ENCODE peak calls at places on chromosomes 3 and 15, in four cellular contexts. One of them, this sample, is unnamed.

GRCh38 chr15:42493694-42494093 is 1.7 kb upstream of the SNAP23 start:
- DNase-seq in activated B cell treated with CpG ODN at 0.5 μM for 24 hours: no peak
- DNase-seq in stimulated activated naive CD8-positive, alpha-beta T cell treated with anti-CD3 and anti-CD28 coated beads, Interleukin-15, amount 100 ng/mL, for 72 hours: no peak
- DNase-seq in Calu3: no peak
- DNase-seq in this sample: no peak

GRCh38 chr3:9613349-9613748 is 36.0 kb upstream of the MTMR14 start:
- DNase-seq in Calu3: no peak
- DNase-seq in activated B cell treated with CpG ODN at 0.5 μM for 24 hours: no peak
- DNase-seq in stimulated activated naive CD8-positive, alpha-beta T cell treated with anti-CD3 and anti-CD28 coated beads, Interleukin-15, amount 100 ng/mL, for 72 hours: no peak
- DNase-seq in this sample: no peak

GRCh38 chr15:100261302-100262240 is 80.2 kb downstream of the ADAMTS17 start:
- DNase-seq in Calu3: no peak
- DNase-seq in activated B cell treated with CpG ODN at 0.5 μM for 24 hours: no peak
- DNase-seq in stimulated activated naive CD8-positive, alpha-beta T cell treated with anti-CD3 and anti-CD28 coated beads, Interleukin-15, amount 100 ng/mL, for 72 hours: no peak
- DNase-seq in this sample: peak; percentile 14

GRCh38 chr3:36597422-36597821 is 166.9 kb downstream of the DCLK3 start:
- DNase-seq in stimulated activated naive CD8-positive, alpha-beta T cell treated with anti-CD3 and anti-CD28 coated beads, Interleukin-15, amount 100 ng/mL, for 72 hours: no peak
- DNase-seq in activated B cell treated with CpG ODN at 0.5 μM for 24 hours: no peak
- DNase-seq in Calu3: no peak
- DNase-seq in this sample: no peak

GRCh38 chr15:31374986-31375385 is 48.4 kb downstream of the KLF13 start:
- DNase-seq in Calu3: no peak
- DNase-seq in stimulated activated naive CD8-positive, alpha-beta T cell treated with anti-CD3 and anti-CD28 coated beads, Interleukin-15, amount 100 ng/mL, for 72 hours: no peak
- DNase-seq in activated B cell treated with CpG ODN at 0.5 μM for 24 hours: no peak
- DNase-seq in this sample: no peak

GRCh38 chr15:95266481-95267061 is 1035.2 kb downstream of the MCTP2 start:
- DNase-seq in Calu3: no peak
- DNase-seq in activated B cell treated with CpG ODN at 0.5 μM for 24 hours: no peak
- DNase-seq in stimulated activated naive CD8-positive, alpha-beta T cell treated with anti-CD3 and anti-CD28 coated beads, Interleukin-15, amount 100 ng/mL, for 72 hours: no peak
- DNase-seq in this sample: no peak

GRCh38 chr3:152357587-152357986 is 88.9 kb downstream of the MBNL1 start:
- DNase-seq in stimulated activated naive CD8-positive, alpha-beta T cell treated with anti-CD3 and anti-CD28 coated beads, Interleukin-15, amount 100 ng/mL, for 72 hours: no peak
- DNase-seq in Calu3: no peak
- DNase-seq in activated B cell treated with CpG ODN at 0.5 μM for 24 hours: no peak
- DNase-seq in this sample: no peak

GRCh38 chr3:126941721-126942270 is 41.1 kb upstream of the PLXNA1 start:
- DNase-seq in activated B cell treated with CpG ODN at 0.5 μM for 24 hours: no peak
- DNase-seq in Calu3: no peak
- DNase-seq in stimulated activated naive CD8-positive, alpha-beta T cell treated with anti-CD3 and anti-CD28 coated beads, Interleukin-15, amount 100 ng/mL, for 72 hours: no peak
- DNase-seq in this sample: no peak

GRCh38 chr3:45362768-45363167 is 25.6 kb upstream of the LARS2 start:
- DNase-seq in activated B cell treated with CpG ODN at 0.5 μM for 24 hours: no peak
- DNase-seq in stimulated activated naive CD8-positive, alpha-beta T cell treated with anti-CD3 and anti-CD28 coated beads, Interleukin-15, amount 100 ng/mL, for 72 hours: no peak
- DNase-seq in Calu3: no peak
- DNase-seq in this sample: no peak

GRCh38 chr3:139677341-139678155 is at the start of gene NMNAT3:
- DNase-seq in activated B cell treated with CpG ODN at 0.5 μM for 24 hours: peak; percentile 69
- DNase-seq in Calu3: peak; percentile 97
- DNase-seq in stimulated activated naive CD8-positive, alpha-beta T cell treated with anti-CD3 and anti-CD28 coated beads, Interleukin-15, amount 100 ng/mL, for 72 hours: peak; percentile 84
- DNase-seq in this sample: peak; percentile 95

GRCh38 chr15:24617646-24618045 is 57.9 kb upstream of the NPAP1 start:
- DNase-seq in stimulated activated naive CD8-positive, alpha-beta T cell treated with anti-CD3 and anti-CD28 coated beads, Interleukin-15, amount 100 ng/mL, for 72 hours: no peak
- DNase-seq in activated B cell treated with CpG ODN at 0.5 μM for 24 hours: no peak
- DNase-seq in Calu3: no peak
- DNase-seq in this sample: no peak

GRCh38 chr3:58631742-58632141 is 34.8 kb downstream of the FAM3D start:
- DNase-seq in activated B cell treated with CpG ODN at 0.5 μM for 24 hours: no peak
- DNase-seq in Calu3: no peak
- DNase-seq in stimulated activated naive CD8-positive, alpha-beta T cell treated with anti-CD3 and anti-CD28 coated beads, Interleukin-15, amount 100 ng/mL, for 72 hours: no peak
- DNase-seq in this sample: no peak

GRCh38 chr3:126546013-126546412 is 12.7 kb downstream of the C3orf22 start:
- DNase-seq in stimulated activated naive CD8-positive, alpha-beta T cell treated with anti-CD3 and anti-CD28 coated beads, Interleukin-15, amount 100 ng/mL, for 72 hours: no peak
- DNase-seq in Calu3: no peak
- DNase-seq in activated B cell treated with CpG ODN at 0.5 μM for 24 hours: peak; percentile 11
- DNase-seq in this sample: no peak

GRCh38 chr3:196419386-196419785 is 12.8 kb downstream of the UBXN7 start:
- DNase-seq in Calu3: no peak
- DNase-seq in activated B cell treated with CpG ODN at 0.5 μM for 24 hours: no peak
- DNase-seq in stimulated activated naive CD8-positive, alpha-beta T cell treated with anti-CD3 and anti-CD28 coated beads, Interleukin-15, amount 100 ng/mL, for 72 hours: no peak
- DNase-seq in this sample: no peak

GRCh38 chr15:67923647-67923971 is 83.8 kb upstream of the RNU6-1 start:
- DNase-seq in Calu3: no peak
- DNase-seq in activated B cell treated with CpG ODN at 0.5 μM for 24 hours: no peak
- DNase-seq in stimulated activated naive CD8-positive, alpha-beta T cell treated with anti-CD3 and anti-CD28 coated beads, Interleukin-15, amount 100 ng/mL, for 72 hours: no peak
- DNase-seq in this sample: no peak

GRCh38 chr15:92907880-92908279 is 7.8 kb downstream of the CHD2 start:
- DNase-seq in Calu3: peak; percentile 29
- DNase-seq in stimulated activated naive CD8-positive, alpha-beta T cell treated with anti-CD3 and anti-CD28 coated beads, Interleukin-15, amount 100 ng/mL, for 72 hours: no peak
- DNase-seq in activated B cell treated with CpG ODN at 0.5 μM for 24 hours: no peak
- DNase-seq in this sample: no peak

GRCh38 chr3:24545917-24546316 is 51.3 kb upstream of the THRB start:
- DNase-seq in Calu3: no peak
- DNase-seq in activated B cell treated with CpG ODN at 0.5 μM for 24 hours: no peak
- DNase-seq in stimulated activated naive CD8-positive, alpha-beta T cell treated with anti-CD3 and anti-CD28 coated beads, Interleukin-15, amount 100 ng/mL, for 72 hours: no peak
- DNase-seq in this sample: peak; percentile 62

GRCh38 chr3:19961960-19962359 is 15.1 kb downstream of the RAB5A start:
- DNase-seq in stimulated activated naive CD8-positive, alpha-beta T cell treated with anti-CD3 and anti-CD28 coated beads, Interleukin-15, amount 100 ng/mL, for 72 hours: no peak
- DNase-seq in Calu3: no peak
- DNase-seq in activated B cell treated with CpG ODN at 0.5 μM for 24 hours: no peak
- DNase-seq in this sample: no peak

GRCh38 chr15:41517895-41518449 is 4.3 kb upstream of the LTK start:
- DNase-seq in Calu3: no peak
- DNase-seq in stimulated activated naive CD8-positive, alpha-beta T cell treated with anti-CD3 and anti-CD28 coated beads, Interleukin-15, amount 100 ng/mL, for 72 hours: no peak
- DNase-seq in activated B cell treated with CpG ODN at 0.5 μM for 24 hours: no peak
- DNase-seq in this sample: no peak